ENCODE peak calls at places on chromosomes 13 and 19, in six cellular contexts. U is frontal cortex, O is EH, F is DMS 273 treated with DMSO at 0.1 percent for 48 hours, J is left kidney, C is activated gamma-delta T cell treated with Interleukin-2 at 50 U/mL for 16 hours. G is an unnamed sample.

GRCh38 chr19:41499899-41500298 is 56.9 kb downstream of the ERICH4 start:
- DNase-seq in U (no peak), O (no peak), F (no peak), J (no peak), C (no peak), G (no peak)

GRCh38 chr19:49136771-49137171 is 17.4 kb downstream of the PPFIA3 start:
- DNase-seq in U (no peak), O (no peak), F (no peak), J (peak), C (no peak), G (no peak)

GRCh38 chr19:42178791-42179500 is 38.5 kb downstream of the DEDD2 start:
- DNase-seq in U (no peak), O (peak), F (no peak), J (peak), C (no peak), G (no peak)

GRCh38 chr13:51785592-51786424 is 18.2 kb downstream of the DHRS12 start:
- DNase-seq in U (peak), O (peak), F (peak), J (peak), C (no peak), G (no peak)

GRCh38 chr13:48500652-48501197 is 32.2 kb downstream of the RCBTB2 start:
- DNase-seq in U (peak), O (peak), F (no peak), J (no peak), C (no peak), G (peak)

GRCh38 chr19:58305932-58306323 is 751 bp downstream of the ERVK3-1 start:
- DNase-seq in U (no peak), O (no peak), F (no peak), J (peak), C (no peak), G (no peak)

GRCh38 chr13:97911311-97912138 is 42.0 kb upstream of the IPO5 start:
- DNase-seq in U (no peak), O (peak), F (no peak), J (no peak), C (no peak), G (no peak)

GRCh38 chr13:64078025-64078424 is 2662.4 kb upstream of the PCDH20 start:
- DNase-seq in U (no peak), O (no peak), F (no peak), J (no peak), C (no peak), G (no peak)

GRCh38 chr13:73174521-73175010 is 115.8 kb downstream of the KLF5 start:
- DNase-seq in U (no peak), O (no peak), F (no peak), J (no peak), C (no peak), G (no peak)

GRCh38 chr13:24623141-24623665 is 57.0 kb upstream of the ATP12A start:
- DNase-seq in U (no peak), O (no peak), F (no peak), J (no peak), C (no peak), G (no peak)

GRCh38 chr19:48117515-48118330 is 7.1 kb upstream of the PLA2G4C start:
- DNase-seq in U (no peak), O (no peak), F (no peak), J (peak), C (no peak), G (no peak)

GRCh38 chr19:13234518-13234917 is 84.3 kb downstream of the IER2 start:
- DNase-seq in U (no peak), O (peak), F (no peak), J (peak), C (peak), G (no peak)

G was measured in amniotic stem cell.